ENCODE peak calls at places on chromosomes 3 and 15, in nine cellular contexts. B, P, R, W, N, M, S, Y and A are unnamed samples.

GRCh38 chr15:96162322-96162721 is 168.2 kb upstream of the NR2F2 start:
- DNase-seq in N (no peak), P (no peak), B (no peak), M (no peak), R (no peak), W (no peak), Y (no peak), S (no peak), A (no peak)

GRCh38 chr3:156535798-156536197 is 19.1 kb downstream of the SSR3 start:
- DNase-seq in M (no peak), W (no peak), P (no peak), N (no peak), S (no peak), Y (no peak), R (no peak), B (no peak), A (no peak)

GRCh38 chr3:46469680-46470357 is 5.1 kb upstream of the LTF start:
- DNase-seq in S (no peak), P (no peak), N (no peak), Y (no peak), W (no peak), M (no peak), R (no peak), B (no peak), A (no peak)

GRCh38 chr3:135499426-135499825 is 466.1 kb upstream of the PPP2R3A start:
- DNase-seq in B (no peak), P (no peak), W (no peak), Y (no peak), M (no peak), N (no peak), R (no peak), S (no peak), A (no peak)

GRCh38 chr15:93213281-93213680 is 124.3 kb upstream of the RGMA start:
- DNase-seq in W (no peak), P (no peak), Y (no peak), N (no peak), S (no peak), B (no peak), R (no peak), M (no peak), A (no peak)

GRCh38 chr15:25846377-25846776 is 16.8 kb downstream of the ATP10A start:
- DNase-seq in P (no peak), N (no peak), W (no peak), M (no peak), Y (no peak), S (no peak), B (peak), R (peak), A (no peak)

GRCh38 chr3:42736081-42736480 is 33.5 kb upstream of the HHATL start:
- DNase-seq in W (no peak), P (no peak), M (no peak), Y (no peak), B (no peak), N (no peak), S (no peak), R (no peak), A (no peak)

GRCh38 chr3:12578742-12579141 is 21.9 kb downstream of the MKRN2 start:
- DNase-seq in P (no peak), N (no peak), Y (no peak), W (no peak), B (no peak), S (no peak), R (no peak), M (no peak), A (no peak)

GRCh38 chr15:64685230-64685886 is 90.0 kb downstream of the RBPMS2 start:
- DNase-seq in R (no peak), S (no peak), M (no peak), B (no peak), P (no peak), Y (no peak), N (no peak), W (no peak), A (no peak)

GRCh38 chr3:57127849-57128566 is 37.1 kb downstream of the IL17RD start:
- DNase-seq in R (no peak), S (peak), Y (no peak), W (no peak), B (no peak), N (peak), M (peak), P (no peak), A (no peak)

GRCh38 chr3:183817111-183817510 is 8.3 kb downstream of the MAP6D1 start:
- DNase-seq in N (no peak), B (no peak), P (no peak), R (no peak), S (no peak), Y (no peak), W (no peak), M (no peak), A (no peak)

GRCh38 chr3:12218161-12218560 is 59.4 kb upstream of the TIMP4 start:
- DNase-seq in R (no peak), S (no peak), Y (no peak), P (no peak), N (no peak), M (no peak), B (no peak), W (no peak), A (no peak)